ENCODE peak calls at places on chromosomes 7 and 10, in four cellular contexts. A is right lobe of liver, F is body of pancreas, I is colonic mucosa. Y is an unnamed sample.
A peak's percentile ranks its signal among the peaks of the same experiment; 100 is the strongest.

GRCh38 chr10:125840955-125841354 is 17.6 kb downstream of the BCCIP start:
- DNase-seq in A (no peak), F (no peak), I (no peak), Y (no peak)

GRCh38 chr10:110864662-110865140 is 7.0 kb upstream of the PDCD4 start:
- DNase-seq in A (no peak), F (no peak), I (no peak), Y (peak; percentile 88)

GRCh38 chr7:34160261-34160752 is 255.0 kb downstream of the BMPER start:
- DNase-seq in A (no peak), F (no peak), I (no peak), Y (no peak)

GRCh38 chr7:130733866-130734524 is at the start of gene KLF14:
- DNase-seq in A (no peak), F (peak; percentile 31), I (peak; percentile 20), Y (peak; percentile 50)

GRCh38 chr10:117458571-117458970 is 83.3 kb upstream of the PDZD8 start:
- DNase-seq in A (no peak), F (no peak), I (no peak), Y (no peak)

GRCh38 chr10:48932831-48933670 is 6.6 kb downstream of the LRRC18 start:
- DNase-seq in A (no peak), F (no peak), I (no peak), Y (no peak)

GRCh38 chr7:124399941-124400340 is 365.7 kb downstream of the GPR37 start:
- DNase-seq in A (no peak), F (no peak), I (no peak), Y (no peak)

GRCh38 chr10:77357611-77358010 is 280.0 kb downstream of the KCNMA1 start:
- DNase-seq in A (no peak), F (no peak), I (no peak), Y (no peak)

GRCh38 chr10:103679096-103679790 is 176.1 kb downstream of the SH3PXD2A start:
- DNase-seq in A (no peak), F (no peak), I (no peak), Y (no peak)

GRCh38 chr10:77811831-77812430 is 114.6 kb downstream of the DLG5 start:
- DNase-seq in A (no peak), F (no peak), I (no peak), Y (no peak)

DNA sequence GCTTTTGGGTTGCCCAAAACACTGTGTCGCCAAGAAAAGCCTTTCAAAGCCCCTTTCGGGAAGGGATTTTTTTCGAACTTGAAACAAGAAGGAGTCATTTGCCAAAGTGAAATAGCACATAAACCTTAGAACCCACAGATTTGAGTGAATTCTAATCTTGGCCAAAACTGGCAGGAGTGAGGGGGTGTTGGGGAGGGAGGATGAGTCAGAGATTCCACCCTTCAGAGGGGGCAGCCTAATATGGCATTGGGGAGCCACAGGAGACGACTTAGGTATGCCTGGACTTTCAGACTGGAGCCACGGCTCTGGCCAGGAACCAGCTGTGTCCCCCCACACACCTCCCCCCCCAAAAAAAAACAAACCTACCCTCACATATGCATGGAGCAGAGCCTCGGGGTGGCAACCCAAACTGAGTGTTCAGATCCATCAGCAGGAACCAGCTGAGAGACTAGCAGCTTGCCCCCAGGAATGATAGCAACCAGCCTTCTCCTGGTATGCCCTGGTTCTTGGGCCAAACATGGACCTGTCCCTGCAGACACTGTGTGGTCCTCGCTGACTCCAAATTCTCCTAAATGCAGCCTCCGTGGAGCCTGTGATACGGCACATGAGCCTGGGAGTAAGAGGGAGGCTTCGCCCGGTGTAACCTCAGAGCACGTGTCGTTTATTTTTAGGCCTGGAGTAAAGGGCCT is 138.3 kb downstream of the FGFR2 start:
- DNase-seq in A (no peak), F (no peak), I (no peak), Y (no peak)
- H3K27ac ChIP-seq in A (no peak overlapping the region), F (no peak overlapping the region), I (no peak overlapping the region), Y (no peak overlapping the region)

DNA sequence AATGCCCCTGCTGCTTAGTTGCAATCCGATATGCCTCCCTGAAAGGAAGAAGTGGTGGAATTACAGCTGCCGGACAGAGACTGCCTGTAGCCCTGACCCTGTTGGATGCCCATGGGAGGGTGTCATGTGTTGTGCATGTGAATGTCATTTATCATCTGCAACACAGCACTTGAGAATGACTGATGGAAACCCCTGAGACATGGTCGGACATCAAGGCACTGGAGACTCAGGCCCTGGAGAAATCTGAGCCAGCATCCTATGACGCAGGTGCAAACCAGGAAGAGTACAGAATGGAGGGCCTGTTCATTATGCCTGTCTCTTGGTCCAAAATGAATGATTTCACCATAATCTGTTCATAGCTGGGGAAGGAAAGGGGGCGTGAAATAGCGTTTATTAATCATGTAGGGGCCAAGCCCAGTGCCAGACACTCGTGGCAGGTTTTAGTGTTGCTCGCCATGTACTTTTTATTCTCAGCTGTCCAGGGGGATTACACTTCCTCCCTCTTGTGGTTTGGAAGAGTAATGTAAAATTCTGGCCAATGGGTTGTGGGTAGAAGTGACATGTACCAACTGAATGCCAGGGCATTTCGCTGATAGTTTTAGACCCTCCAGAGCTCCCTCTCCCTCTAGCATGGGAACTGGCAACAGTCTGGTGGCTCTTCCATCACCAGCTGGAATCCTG is 23.0 kb upstream of the LEP start:
- DNase-seq in A (no peak), F (no peak), I (no peak), Y (no peak)
- H3K27ac ChIP-seq in A (no peak overlapping the region), F (no peak overlapping the region), I (no peak overlapping the region), Y (no peak overlapping the region)

GRCh38 chr7:6578114-6579084 is 1.1 kb downstream of the ZDHHC4 start:
- DNase-seq in A (no peak), F (no peak), I (no peak), Y (no peak)

GRCh38 chr7:6575246-6576023 is 1.8 kb upstream of the ZDHHC4 start:
- DNase-seq in A (no peak), F (no peak), I (no peak), Y (no peak)

GRCh38 chr7:6579446-6579845 is 2.2 kb downstream of the ZDHHC4 start:
- DNase-seq in A (no peak), F (no peak), I (no peak), Y (no peak)

GRCh38 chr7:6576024-6576866 is 1.0 kb upstream of the ZDHHC4 start:
- DNase-seq in A (no peak), F (no peak), I (peak; percentile 20), Y (no peak)

DNA sequence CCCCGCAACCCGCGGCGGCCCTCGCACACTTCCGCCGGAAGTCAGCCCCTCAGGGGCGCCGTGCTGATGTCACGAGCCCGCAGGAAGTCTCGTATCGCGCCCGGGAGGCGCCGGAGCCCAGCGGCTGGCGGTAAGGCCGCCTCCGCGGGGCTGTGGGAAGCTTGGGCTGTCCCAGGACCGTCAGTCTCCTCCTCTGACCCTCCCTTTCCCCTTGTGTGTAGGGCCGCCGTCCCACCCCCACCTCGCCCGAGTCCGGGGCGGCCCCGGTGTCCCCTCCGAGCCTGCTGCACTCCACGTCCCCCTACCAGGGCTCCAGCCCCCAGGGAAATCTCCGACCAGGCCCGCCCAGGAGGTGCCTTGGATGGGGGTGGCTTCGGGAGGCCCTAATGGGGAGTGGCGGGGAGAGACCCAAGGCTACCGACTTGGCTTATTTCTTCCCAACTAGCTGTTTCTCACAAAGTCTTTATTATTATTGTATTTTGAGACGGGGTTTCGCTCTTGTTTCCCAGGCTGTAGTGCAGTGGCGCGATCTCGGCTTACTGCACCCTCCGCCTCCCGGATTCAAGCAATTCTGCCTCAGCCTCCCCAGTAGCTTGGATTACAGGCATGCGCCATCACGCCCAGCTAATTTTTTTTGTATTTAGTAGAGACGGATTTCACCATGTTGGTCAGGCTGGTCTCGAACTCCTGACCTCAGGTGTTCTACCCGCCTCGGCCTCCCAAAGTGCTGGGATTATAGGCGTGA is at the start of gene ZDHHC4:
- DNase-seq in A (peak; percentile 89), F (peak; percentile 86), I (peak; percentile 88), Y (peak; percentile 82)
- H3K27ac ChIP-seq in A (peak within 1 kb of the TSS; percentile 88), F (peak within 1 kb of the TSS; percentile 97), I (peak within 1 kb of the TSS; percentile 80), Y (peak within 1 kb of the TSS; percentile 99)

GRCh38 chr10:30017576-30017975 is 41.8 kb downstream of the JCAD start:
- DNase-seq in A (no peak), F (no peak), I (no peak), Y (no peak)

GRCh38 chr10:30018512-30018911 is 40.9 kb downstream of the JCAD start:
- DNase-seq in A (no peak), F (no peak), I (no peak), Y (no peak)

GRCh38 chr10:30019468-30019867 is 39.9 kb downstream of the JCAD start:
- DNase-seq in A (no peak), F (no peak), I (no peak), Y (no peak)

GRCh38 chr10:30013684-30014246 is 45.6 kb downstream of the JCAD start:
- DNase-seq in A (peak; percentile 77), F (peak; percentile 79), I (no peak), Y (no peak)

GRCh38 chr10:30014511-30014910 is 44.9 kb downstream of the JCAD start:
- DNase-seq in A (no peak), F (no peak), I (no peak), Y (no peak)
- H3K27ac ChIP-seq in A (no peak overlapping the region), F (no peak overlapping the region), I (no peak overlapping the region), Y (no peak overlapping the region)

GRCh38 chr7:7766671-7767070 is 48.3 kb upstream of the RPA3 start:
- DNase-seq in A (no peak), F (no peak), I (no peak), Y (no peak)

GRCh38 chr7:7761340-7761973 is 43.0 kb upstream of the RPA3 start:
- DNase-seq in A (no peak), F (no peak), I (no peak), Y (peak; percentile 51)

GRCh38 chr7:7764515-7765138 is 46.2 kb upstream of the RPA3 start:
- DNase-seq in A (no peak), F (no peak), I (no peak), Y (peak; percentile 65)

GRCh38 chr7:7765422-7765821 is 47.0 kb upstream of the RPA3 start:
- DNase-seq in A (no peak), F (no peak), I (no peak), Y (no peak)

GRCh38 chr7:7761974-7762769 is 43.8 kb upstream of the RPA3 start:
- DNase-seq in A (no peak), F (no peak), I (no peak), Y (peak; percentile 51)
- H3K27ac ChIP-seq in A (peak overlapping the region; percentile 37), F (peak overlapping the region; percentile 26), I (peak overlapping the region; percentile 60), Y (peak overlapping the region; percentile 76)

DNA sequence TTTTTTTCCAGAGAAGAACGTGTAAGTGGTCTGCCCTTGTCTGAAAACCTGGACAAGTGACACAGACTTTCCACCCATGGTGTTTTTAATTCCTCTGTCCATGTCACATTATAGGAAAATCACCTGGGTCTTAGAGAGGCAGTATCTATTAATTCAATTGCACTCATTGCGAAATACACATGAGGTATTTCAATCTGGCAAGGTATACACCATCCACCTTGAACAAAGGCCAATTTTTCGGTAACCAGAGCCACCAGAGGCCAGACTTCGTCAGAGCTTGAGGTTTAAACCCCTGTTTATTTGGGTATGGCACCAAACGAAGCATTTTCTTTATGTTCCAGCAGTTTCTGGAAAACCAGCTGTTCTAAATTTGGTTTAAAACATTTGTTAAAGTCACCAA is 539.7 kb upstream of the MGMT start:
- DNase-seq in A (no peak), F (peak; percentile 64), I (no peak), Y (no peak)
- H3K27ac ChIP-seq in A (no peak overlapping the region), F (peak overlapping the region; percentile 65), I (no peak overlapping the region), Y (no peak overlapping the region)

Y was measured in naive thymus-derived CD4-positive, alpha-beta T cell.